ENCODE peak calls at places on chromosomes 3 and 15, in eight cellular contexts. E is hepatocyte; J is fibroblast of the conjunctiva; Z is HFFc6; Q is glomerular endothelial cell; C is activated effector memory CD4-positive, alpha-beta T cell treated with anti-CD3 and anti-CD28 coated beads, Interleukin-2, amount 50 U/mL, for 16 hours; O is stimulated activated CD4-positive, alpha-beta T cell treated with anti-CD3 and anti-CD28 coated beads, Interleukin-2, amount 100 ng/mL, for 48 hours; M is hippocampal formation. N is an unnamed sample.

GRCh38 chr3:4906107-4906621 is 73.1 kb upstream of the BHLHE40 start:
- DNase-seq in Z (peak; percentile 51), J (no peak), C (no peak), Q (no peak), O (no peak), M (no peak), E (no peak), N (peak; percentile 67)

GRCh38 chr3:13872451-13872850 is 7.4 kb downstream of the WNT7A start:
- DNase-seq in Z (no peak), O (no peak), Q (no peak), M (no peak), E (no peak), C (peak; percentile 43), J (no peak), N (no peak)

GRCh38 chr3:52222319-52223221 is 2.9 kb downstream of the TLR9 start:
- DNase-seq in J (no peak), C (no peak), Z (no peak), E (no peak), Q (no peak), O (no peak), M (no peak), N (no peak)

GRCh38 chr3:20136231-20136630 is 49.8 kb downstream of the SGO1 start:
- DNase-seq in E (no peak), C (no peak), Z (no peak), M (no peak), Q (no peak), J (no peak), O (no peak), N (no peak)

GRCh38 chr3:77467702-77468407 is 428.0 kb downstream of the ROBO2 start:
- DNase-seq in Q (no peak), C (no peak), J (peak; percentile 38), E (peak; percentile 18), M (no peak), O (no peak), Z (no peak), N (no peak)

GRCh38 chr3:15319127-15319526 is 13.3 kb downstream of the SH3BP5 start:
- DNase-seq in Z (no peak), M (no peak), C (no peak), E (no peak), O (no peak), Q (no peak), J (no peak), N (no peak)

GRCh38 chr3:40387001-40387894 is at the start of gene ENTPD3:
- DNase-seq in Q (no peak), M (no peak), O (peak; percentile 6), E (peak; percentile 67), J (no peak), C (peak; percentile 74), Z (no peak), N (no peak)

GRCh38 chr15:38414351-38414750 is 39.6 kb upstream of the FAM98B start:
- DNase-seq in O (no peak), C (no peak), J (peak; percentile 56), M (peak; percentile 39), E (peak; percentile 48), Q (no peak), Z (peak; percentile 71), N (peak; percentile 31)

GRCh38 chr3:32292085-32292796 is 53.8 kb downstream of the CMTM8 start:
- DNase-seq in Q (no peak), C (no peak), J (no peak), M (no peak), E (peak; percentile 24), Z (no peak), O (no peak), N (no peak)

GRCh38 chr3:106213954-106214353 is 345.1 kb upstream of the CBLB start:
- DNase-seq in J (no peak), M (no peak), C (no peak), E (no peak), Q (no peak), O (no peak), Z (no peak), N (no peak)

GRCh38 chr3:157868881-157869280 is 237.3 kb downstream of the SHOX2 start:
- DNase-seq in M (no peak), J (peak; percentile 33), Q (no peak), Z (no peak), C (no peak), E (no peak), O (no peak), N (no peak)

GRCh38 chr3:114697441-114697840 is 403.6 kb downstream of the TIGIT start:
- DNase-seq in Z (no peak), O (no peak), Q (no peak), E (no peak), C (no peak), J (no peak), M (no peak), N (no peak)

GRCh38 chr3:197960694-197961581 is 921 bp downstream of the LMLN start:
- DNase-seq in Z (no peak), M (no peak), Q (no peak), O (no peak), J (no peak), C (no peak), E (no peak), N (no peak)

GRCh38 chr3:190325923-190326322 is 3.7 kb upstream of the CLDN1 start:
- DNase-seq in M (no peak), O (no peak), E (no peak), C (no peak), J (no peak), Z (no peak), Q (no peak), N (no peak)

GRCh38 chr3:66931286-66931685 is 66.8 kb upstream of the KBTBD8 start:
- DNase-seq in J (no peak), C (no peak), O (no peak), E (peak; percentile 22), Q (no peak), M (no peak), Z (no peak), N (no peak)

GRCh38 chr3:69323941-69324340 is 61.9 kb downstream of the FRMD4B start:
- DNase-seq in E (no peak), M (no peak), Q (no peak), J (no peak), Z (no peak), O (no peak), C (no peak), N (no peak)

GRCh38 chr3:114404590-114404989 is 110.8 kb downstream of the TIGIT start:
- DNase-seq in Q (no peak), Z (peak; percentile 11), E (no peak), C (no peak), M (no peak), J (no peak), O (no peak), N (no peak)

GRCh38 chr3:69770976-69771634 is 31.8 kb downstream of the MITF start:
- DNase-seq in Q (no peak), C (no peak), Z (peak; percentile 75), M (no peak), J (no peak), O (no peak), E (no peak), N (no peak)

GRCh38 chr15:55389276-55389631 is 18.9 kb downstream of the CCPG1 start:
- DNase-seq in Z (peak; percentile 25), J (no peak), M (no peak), O (no peak), Q (no peak), C (no peak), E (no peak), N (no peak)

GRCh38 chr3:15520185-15520584 is 1.3 kb downstream of the COLQ start:
- DNase-seq in J (no peak), Q (no peak), C (peak; percentile 62), E (no peak), O (no peak), M (no peak), Z (no peak), N (no peak)

GRCh38 chr3:76570436-76571057 is 469.4 kb upstream of the ROBO2 start:
- DNase-seq in C (no peak), M (no peak), J (no peak), Z (peak; percentile 4), Q (no peak), E (peak; percentile 29), O (no peak), N (no peak)

GRCh38 chr3:150370129-150370602 is 37.9 kb upstream of the TSC22D2 start:
- DNase-seq in C (no peak), E (peak; percentile 91), O (no peak), M (no peak), Q (no peak), Z (peak; percentile 96), J (peak; percentile 91), N (peak; percentile 88)

GRCh38 chr3:73499787-73500186 is 125.0 kb downstream of the PDZRN3 start:
- DNase-seq in J (no peak), Q (no peak), Z (no peak), M (no peak), E (no peak), C (no peak), O (no peak), N (no peak)

GRCh38 chr3:62554264-62554799 is 181.0 kb upstream of the FEZF2 start:
- DNase-seq in Q (no peak), J (no peak), E (no peak), O (no peak), Z (no peak), C (no peak), M (no peak), N (no peak)

GRCh38 chr3:72347819-72348319 is 500.4 kb downstream of the SHQ1 start:
- DNase-seq in O (peak; percentile 35), M (no peak), J (no peak), Q (peak; percentile 48), E (peak; percentile 44), Z (no peak), C (peak; percentile 83), N (no peak)

GRCh38 chr15:73865379-73865778 is 8.0 kb upstream of the TBC1D21 start:
- DNase-seq in J (no peak), O (no peak), C (no peak), E (no peak), Q (no peak), M (no peak), Z (no peak), N (no peak)

GRCh38 chr3:98282205-98282604 is at the start of gene OR5H2:
- DNase-seq in J (no peak), M (no peak), E (no peak), C (no peak), Z (no peak), Q (no peak), O (no peak), N (no peak)